ENCODE peak calls at places on chromosomes 5 and 9, in seven cellular contexts. One of them, this sample, is unnamed.

GRCh38 chr9:12739014-12739413 is 35.8 kb upstream of the LURAP1L start:
- DNase-seq in SK-N-SH: no peak
- DNase-seq in MM.1S: no peak
- DNase-seq in Karpas-422: no peak
- DNase-seq in HCT116: no peak
- DNase-seq in hepatocyte: no peak
- DNase-seq in OCI-LY7: no peak
- DNase-seq in this sample: peak; percentile 63

GRCh38 chr5:91098581-91098980 is 284.5 kb downstream of the ARRDC3 start:
- DNase-seq in SK-N-SH: no peak
- DNase-seq in MM.1S: no peak
- DNase-seq in Karpas-422: no peak
- DNase-seq in HCT116: no peak
- DNase-seq in hepatocyte: peak; percentile 21
- DNase-seq in OCI-LY7: no peak
- DNase-seq in this sample: peak; percentile 18

GRCh38 chr5:13831236-13831810 is 113.2 kb downstream of the DNAH5 start:
- DNase-seq in SK-N-SH: no peak
- DNase-seq in MM.1S: no peak
- DNase-seq in Karpas-422: no peak
- DNase-seq in HCT116: no peak
- DNase-seq in hepatocyte: no peak
- DNase-seq in OCI-LY7: no peak
- DNase-seq in this sample: peak; percentile 37

GRCh38 chr9:9719373-9720112 is 893.3 kb downstream of the PTPRD start:
- DNase-seq in SK-N-SH: no peak
- DNase-seq in MM.1S: no peak
- DNase-seq in Karpas-422: no peak
- DNase-seq in HCT116: no peak
- DNase-seq in hepatocyte: no peak
- DNase-seq in OCI-LY7: no peak
- DNase-seq in this sample: no peak

GRCh38 chr5:84381501-84382362 is 2.9 kb downstream of the EDIL3 start:
- DNase-seq in SK-N-SH: no peak
- DNase-seq in MM.1S: no peak
- DNase-seq in Karpas-422: no peak
- DNase-seq in HCT116: no peak
- DNase-seq in hepatocyte: peak; percentile 11
- DNase-seq in OCI-LY7: no peak
- DNase-seq in this sample: peak; percentile 3

GRCh38 chr5:148998174-148998797 is 64.6 kb downstream of the SH3TC2 start:
- DNase-seq in SK-N-SH: peak; percentile 38
- DNase-seq in MM.1S: peak; percentile 76
- DNase-seq in Karpas-422: peak; percentile 91
- DNase-seq in HCT116: peak; percentile 63
- DNase-seq in hepatocyte: peak; percentile 70
- DNase-seq in OCI-LY7: peak; percentile 65
- DNase-seq in this sample: peak; percentile 80

GRCh38 chr5:957730-958485 is 50.7 kb upstream of the NKD2 start:
- DNase-seq in SK-N-SH: peak; percentile 41
- DNase-seq in MM.1S: no peak
- DNase-seq in Karpas-422: no peak
- DNase-seq in HCT116: no peak
- DNase-seq in hepatocyte: no peak
- DNase-seq in OCI-LY7: no peak
- DNase-seq in this sample: peak; percentile 28

GRCh38 chr9:127361561-127361960 is 35.4 kb upstream of the SLC2A8 start:
- DNase-seq in SK-N-SH: no peak
- DNase-seq in MM.1S: no peak
- DNase-seq in Karpas-422: no peak
- DNase-seq in HCT116: no peak
- DNase-seq in hepatocyte: no peak
- DNase-seq in OCI-LY7: no peak
- DNase-seq in this sample: no peak

GRCh38 chr9:76512826-76513225 is 53.8 kb downstream of the GCNT1 start:
- DNase-seq in SK-N-SH: no peak
- DNase-seq in MM.1S: no peak
- DNase-seq in Karpas-422: no peak
- DNase-seq in HCT116: no peak
- DNase-seq in hepatocyte: no peak
- DNase-seq in OCI-LY7: no peak
- DNase-seq in this sample: peak; percentile 61

GRCh38 chr5:75037106-75037505 is 15.3 kb downstream of the GCNT4 start:
- DNase-seq in SK-N-SH: no peak
- DNase-seq in MM.1S: no peak
- DNase-seq in Karpas-422: no peak
- DNase-seq in HCT116: peak; percentile 94
- DNase-seq in hepatocyte: peak; percentile 84
- DNase-seq in OCI-LY7: no peak
- DNase-seq in this sample: peak; percentile 93

GRCh38 chr9:35079041-35079425 is 709 bp downstream of the FANCG start:
- DNase-seq in SK-N-SH: peak; percentile 27
- DNase-seq in MM.1S: peak; percentile 14
- DNase-seq in Karpas-422: peak; percentile 53
- DNase-seq in HCT116: no peak
- DNase-seq in hepatocyte: no peak
- DNase-seq in OCI-LY7: peak; percentile 32
- DNase-seq in this sample: peak; percentile 16

DNA sequence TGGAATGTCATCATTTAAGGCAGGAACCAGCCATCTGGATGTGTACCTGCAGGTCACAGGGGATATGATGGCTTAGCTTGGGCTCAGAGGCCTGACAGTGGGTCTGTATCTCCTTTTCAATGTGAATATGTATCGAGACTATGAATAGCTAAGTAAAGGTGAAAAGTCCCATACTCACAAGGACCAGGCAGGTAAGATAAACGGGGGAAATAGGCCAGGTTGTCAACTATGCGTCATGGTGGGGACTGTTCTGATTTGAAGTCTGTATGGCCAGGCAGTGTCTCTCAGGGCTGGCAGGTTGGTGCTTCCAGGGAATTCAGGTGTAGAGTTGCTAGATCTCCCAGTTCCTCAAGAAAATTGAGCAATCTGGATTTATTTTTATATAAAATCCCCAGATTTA is 987.9 kb upstream of the WWC1 start:
- DNase-seq in SK-N-SH: no peak
- DNase-seq in MM.1S: no peak
- DNase-seq in Karpas-422: no peak
- DNase-seq in HCT116: no peak
- DNase-seq in hepatocyte: no peak
- DNase-seq in OCI-LY7: no peak
- DNase-seq in this sample: no peak
- H3K9me2 ChIP-seq in SK-N-SH: no peaks in the 10 kb centered on the region
- H3K9me2 ChIP-seq in MM.1S: no peaks in the 10 kb centered on the region
- H3K9me2 ChIP-seq in Karpas-422: no peaks in the 10 kb centered on the region
- H3K9me2 ChIP-seq in HCT116: no peaks in the 10 kb centered on the region
- H3K9me2 ChIP-seq in hepatocyte: no peaks in the 10 kb centered on the region
- H3K9me2 ChIP-seq in OCI-LY7: no peaks in the 10 kb centered on the region
- H3K9me2 ChIP-seq in this sample: no peaks in the 10 kb centered on the region

GRCh38 chr5:107572800-107573368 is 97.9 kb downstream of the EFNA5 start:
- DNase-seq in SK-N-SH: no peak
- DNase-seq in MM.1S: no peak
- DNase-seq in Karpas-422: no peak
- DNase-seq in HCT116: no peak
- DNase-seq in hepatocyte: no peak
- DNase-seq in OCI-LY7: no peak
- DNase-seq in this sample: no peak

GRCh38 chr5:107570805-107571531 is 99.8 kb downstream of the EFNA5 start:
- DNase-seq in SK-N-SH: no peak
- DNase-seq in MM.1S: peak; percentile 78
- DNase-seq in Karpas-422: no peak
- DNase-seq in HCT116: no peak
- DNase-seq in hepatocyte: peak; percentile 49
- DNase-seq in OCI-LY7: peak; percentile 94
- DNase-seq in this sample: no peak

GRCh38 chr5:107576155-107576554 is 94.6 kb downstream of the EFNA5 start:
- DNase-seq in SK-N-SH: no peak
- DNase-seq in MM.1S: no peak
- DNase-seq in Karpas-422: no peak
- DNase-seq in HCT116: no peak
- DNase-seq in hepatocyte: no peak
- DNase-seq in OCI-LY7: no peak
- DNase-seq in this sample: no peak

GRCh38 chr5:107567901-107568671 is 102.7 kb downstream of the EFNA5 start:
- DNase-seq in SK-N-SH: no peak
- DNase-seq in MM.1S: no peak
- DNase-seq in Karpas-422: no peak
- DNase-seq in HCT116: no peak
- DNase-seq in hepatocyte: no peak
- DNase-seq in OCI-LY7: peak; percentile 80
- DNase-seq in this sample: no peak

DNA sequence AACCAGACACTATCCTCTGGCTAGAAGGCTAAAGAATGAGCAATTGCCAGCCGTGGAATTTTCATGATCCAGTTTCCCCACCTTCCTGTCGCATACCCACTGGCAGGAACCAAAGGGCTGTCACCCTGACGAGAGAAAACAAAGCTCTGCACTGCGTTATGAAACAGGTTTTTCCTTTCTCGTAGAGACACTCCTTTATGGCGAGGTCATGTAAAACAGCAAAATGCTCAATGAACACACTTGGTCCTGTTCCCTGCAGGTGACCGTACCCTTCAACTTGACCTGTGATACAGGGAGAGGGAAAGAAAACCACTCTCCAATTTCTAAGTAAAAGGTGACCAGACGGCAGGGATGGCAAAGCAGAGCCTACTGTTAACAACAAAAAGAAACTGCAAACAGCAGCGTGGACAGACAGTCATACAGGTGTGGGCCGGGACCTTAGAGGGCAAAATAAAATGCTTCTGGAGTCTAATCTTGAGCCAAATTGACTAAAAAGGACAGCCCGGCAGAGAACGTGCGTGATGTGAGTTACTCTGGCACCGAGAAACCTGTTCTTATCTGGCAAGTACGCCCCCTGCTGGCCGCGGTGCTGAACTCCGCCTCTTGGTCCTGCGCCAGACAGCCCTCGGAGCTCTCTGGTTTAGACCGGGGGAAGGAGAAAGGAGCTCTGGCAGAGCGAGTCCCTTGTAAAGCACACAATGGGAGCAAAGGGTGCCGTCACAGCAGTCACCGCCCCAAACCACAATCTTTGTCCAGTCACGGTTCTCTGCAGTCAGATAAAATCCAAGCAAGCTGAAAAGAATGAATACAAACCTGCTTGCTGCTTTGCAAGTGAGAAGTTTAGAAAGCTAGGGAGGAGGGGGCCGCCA is 98.9 kb downstream of the EFNA5 start:
- DNase-seq in SK-N-SH: peak; percentile 75
- DNase-seq in MM.1S: peak; percentile 86
- DNase-seq in Karpas-422: peak; percentile 93
- DNase-seq in HCT116: peak; percentile 83
- DNase-seq in hepatocyte: peak; percentile 95
- DNase-seq in OCI-LY7: peak; percentile 94
- DNase-seq in this sample: peak; percentile 90
- H3K4me1 ChIP-seq in SK-N-SH: peaks cover 22% of the 10 kb centered on the region
- H3K4me1 ChIP-seq in MM.1S: peaks cover 8% of the 10 kb centered on the region
- H3K4me1 ChIP-seq in Karpas-422: peaks cover 5% of the 10 kb centered on the region
- H3K4me1 ChIP-seq in HCT116: peaks cover 17% of the 10 kb centered on the region
- H3K4me1 ChIP-seq in hepatocyte: peaks cover 25% of the 10 kb centered on the region
- H3K4me1 ChIP-seq in OCI-LY7: peaks cover 63% of the 10 kb centered on the region
- H3K4me1 ChIP-seq in this sample: peaks cover 4% of the 10 kb centered on the region

GRCh38 chr9:13958672-13959071 is 355.3 kb downstream of the NFIB start:
- DNase-seq in SK-N-SH: no peak
- DNase-seq in MM.1S: no peak
- DNase-seq in Karpas-422: no peak
- DNase-seq in HCT116: no peak
- DNase-seq in hepatocyte: no peak
- DNase-seq in OCI-LY7: no peak
- DNase-seq in this sample: no peak

GRCh38 chr9:13957089-13957488 is 356.9 kb downstream of the NFIB start:
- DNase-seq in SK-N-SH: no peak
- DNase-seq in MM.1S: peak; percentile 23
- DNase-seq in Karpas-422: no peak
- DNase-seq in HCT116: no peak
- DNase-seq in hepatocyte: no peak
- DNase-seq in OCI-LY7: no peak
- DNase-seq in this sample: no peak

GRCh38 chr9:13960011-13960765 is 353.8 kb downstream of the NFIB start:
- DNase-seq in SK-N-SH: no peak
- DNase-seq in MM.1S: no peak
- DNase-seq in Karpas-422: no peak
- DNase-seq in HCT116: no peak
- DNase-seq in hepatocyte: no peak
- DNase-seq in OCI-LY7: no peak
- DNase-seq in this sample: no peak

GRCh38 chr9:13952906-13953305 is 361.0 kb downstream of the NFIB start:
- DNase-seq in SK-N-SH: no peak
- DNase-seq in MM.1S: no peak
- DNase-seq in Karpas-422: no peak
- DNase-seq in HCT116: no peak
- DNase-seq in hepatocyte: no peak
- DNase-seq in OCI-LY7: no peak
- DNase-seq in this sample: no peak

DNA sequence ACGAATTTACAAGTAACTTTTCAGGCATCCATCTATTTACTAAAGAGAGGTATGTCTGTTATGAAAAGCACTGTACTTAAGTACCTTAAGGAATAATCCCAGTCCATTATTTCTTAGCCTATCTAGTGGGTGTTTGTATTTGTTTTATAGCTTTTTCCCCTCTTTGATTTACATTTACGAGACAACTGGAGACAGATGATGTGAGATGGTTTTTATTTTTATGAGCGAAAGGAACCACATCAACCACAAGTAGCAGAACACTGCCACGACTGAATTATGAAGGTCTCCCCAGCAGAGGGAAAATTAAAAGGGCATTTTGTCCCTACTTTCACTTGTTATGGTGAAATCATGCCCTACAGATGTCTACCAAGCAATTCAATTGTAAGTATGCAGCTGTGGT is 357.8 kb downstream of the NFIB start:
- DNase-seq in SK-N-SH: no peak
- DNase-seq in MM.1S: no peak
- DNase-seq in Karpas-422: no peak
- DNase-seq in HCT116: no peak
- DNase-seq in hepatocyte: no peak
- DNase-seq in OCI-LY7: no peak
- DNase-seq in this sample: no peak
- H3K9me2 ChIP-seq in SK-N-SH: no peaks in the 10 kb centered on the region
- H3K9me2 ChIP-seq in MM.1S: no peaks in the 10 kb centered on the region
- H3K9me2 ChIP-seq in Karpas-422: no peaks in the 10 kb centered on the region
- H3K9me2 ChIP-seq in HCT116: no peaks in the 10 kb centered on the region
- H3K9me2 ChIP-seq in hepatocyte: no peaks in the 10 kb centered on the region
- H3K9me2 ChIP-seq in OCI-LY7: no peaks in the 10 kb centered on the region
- H3K9me2 ChIP-seq in this sample: no peaks in the 10 kb centered on the region

DNA sequence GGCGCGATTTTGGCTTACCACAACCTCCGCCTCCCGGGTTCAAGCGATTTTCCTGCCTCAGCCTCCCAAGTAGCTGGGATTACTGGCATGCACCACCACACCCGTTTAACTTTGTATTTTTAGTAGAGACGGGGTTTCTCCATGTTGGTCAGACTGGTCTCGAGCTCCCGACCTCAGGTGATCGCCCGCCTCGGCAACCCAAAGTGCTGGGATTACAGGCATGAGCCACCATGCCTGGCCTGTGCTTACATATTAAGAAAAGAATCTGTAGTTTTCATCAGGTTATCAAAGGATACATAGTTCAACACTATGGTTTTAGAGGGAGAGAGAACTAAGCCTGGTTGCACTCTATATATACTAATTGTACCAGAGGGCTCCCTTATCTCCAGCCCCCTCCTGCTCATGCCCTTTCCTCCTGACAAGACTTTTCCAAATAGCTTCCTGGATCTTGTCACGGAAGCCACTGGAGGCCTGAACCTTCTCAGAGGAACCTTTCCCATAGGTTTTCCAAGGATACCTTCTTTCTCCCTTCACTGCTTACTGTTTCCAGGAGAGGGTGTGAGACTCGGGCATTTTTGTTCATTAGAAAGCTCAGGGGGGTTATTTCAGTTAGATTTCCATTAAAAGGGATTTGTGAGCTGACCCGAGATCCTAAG is 53.1 kb downstream of the SLC44A1 start:
- DNase-seq in SK-N-SH: no peak
- DNase-seq in MM.1S: no peak
- DNase-seq in Karpas-422: no peak
- DNase-seq in HCT116: no peak
- DNase-seq in hepatocyte: no peak
- DNase-seq in OCI-LY7: no peak
- DNase-seq in this sample: no peak
- H3K4me1 ChIP-seq in SK-N-SH: peaks cover 3% of the 10 kb centered on the region
- H3K4me1 ChIP-seq in MM.1S: peaks cover 17% of the 10 kb centered on the region
- H3K4me1 ChIP-seq in Karpas-422: no peaks in the 10 kb centered on the region
- H3K4me1 ChIP-seq in HCT116: peaks cover 17% of the 10 kb centered on the region
- H3K4me1 ChIP-seq in hepatocyte: peaks cover 17% of the 10 kb centered on the region
- H3K4me1 ChIP-seq in OCI-LY7: no peaks in the 10 kb centered on the region
- H3K4me1 ChIP-seq in this sample: peaks cover 51% of the 10 kb centered on the region